ENCODE peak calls at places on chromosome 11, in four cellular contexts. Z, C, S and V are unnamed samples.

GRCh38 chr11:128904872-128905344 is 13.8 kb downstream of the KCNJ5 start:
- DNase-seq in Z (peak), C (peak), S (no peak), V (no peak)

GRCh38 chr11:114586797-114587196 is 8.8 kb downstream of the NXPE4 start:
- DNase-seq in Z (no peak), C (no peak), S (peak), V (no peak)

GRCh38 chr11:130103296-130103814 is 33.7 kb downstream of the APLP2 start:
- DNase-seq in Z (no peak), C (no peak), S (peak), V (no peak)

GRCh38 chr11:80686889-80687288 is 1246.1 kb upstream of the TENM4 start:
- DNase-seq in Z (no peak), C (no peak), S (no peak), V (no peak)

GRCh38 chr11:72798361-72798760 is 4.5 kb upstream of the STARD10 start:
- DNase-seq in Z (no peak), C (peak), S (no peak), V (no peak)

GRCh38 chr11:71201231-71201630 is 51.1 kb downstream of the SHANK2 start:
- DNase-seq in Z (no peak), C (no peak), S (no peak), V (no peak)

GRCh38 chr11:35953081-35953480 is 9.2 kb downstream of the LDLRAD3 start:
- DNase-seq in Z (no peak), C (no peak), S (peak), V (no peak)

GRCh38 chr11:134062255-134063030 is 6.4 kb upstream of the JAM3 start:
- DNase-seq in Z (no peak), C (no peak), S (no peak), V (no peak)

GRCh38 chr11:67160045-67160444 is 41.0 kb downstream of the KDM2A start:
- DNase-seq in Z (no peak), C (no peak), S (no peak), V (no peak)

GRCh38 chr11:131468565-131468964 is 98.2 kb downstream of the NTM start:
- DNase-seq in Z (no peak), C (no peak), S (no peak), V (no peak)

GRCh38 chr11:23990346-23990745 is 506.5 kb upstream of the LUZP2 start:
- DNase-seq in Z (no peak), C (no peak), S (no peak), V (no peak)

GRCh38 chr11:117820516-117820915 is 4.0 kb downstream of the FXYD2 start:
- DNase-seq in Z (no peak), C (no peak), S (no peak), V (no peak)

GRCh38 chr11:35548925-35549561 is 23.6 kb upstream of the PAMR1 start:
- DNase-seq in Z (no peak), C (no peak), S (peak), V (no peak)

GRCh38 chr11:68445531-68446035 is 15.0 kb upstream of the PPP6R3 start:
- DNase-seq in Z (no peak), C (no peak), S (no peak), V (no peak)

GRCh38 chr11:11022126-11022730 is 164.4 kb upstream of the ZBED5 start:
- DNase-seq in Z (no peak), C (no peak), S (peak), V (no peak)

GRCh38 chr11:9760180-9760550 is 96.3 kb downstream of the SWAP70 start:
- DNase-seq in Z (peak), C (no peak), S (peak), V (no peak)

GRCh38 chr11:47607380-47607779 is 13.2 kb upstream of the C1QTNF4 start:
- DNase-seq in Z (no peak), C (no peak), S (peak), V (no peak)

GRCh38 chr11:73414977-73415492 is 38.8 kb downstream of the RELT start:
- DNase-seq in Z (no peak), C (no peak), S (peak), V (no peak)

GRCh38 chr11:129960216-129961214 is 42.1 kb downstream of the PRDM10 start:
- DNase-seq in Z (no peak), C (no peak), S (peak), V (no peak)

GRCh38 chr11:68863553-68864265 is 22.0 kb upstream of the CPT1A start:
- DNase-seq in Z (no peak), C (no peak), S (no peak), V (no peak)

GRCh38 chr11:36478700-36479329 is 31.3 kb downstream of the TRAF6 start:
- DNase-seq in Z (peak), C (no peak), S (peak), V (no peak)

GRCh38 chr11:8808226-8808585 is 102.8 kb upstream of the AKIP1 start:
- DNase-seq in Z (no peak), C (no peak), S (no peak), V (no peak)

GRCh38 chr11:71485466-71485865 is 32.5 kb downstream of the NADSYN1 start:
- DNase-seq in Z (no peak), C (no peak), S (no peak), V (no peak)

GRCh38 chr11:1307163-1307870 is 2.1 kb downstream of the TOLLIP start:
- DNase-seq in Z (no peak), C (no peak), S (no peak), V (no peak)

GRCh38 chr11:47052165-47052564 is 115.6 kb downstream of the CSTPP1 start:
- DNase-seq in Z (no peak), C (no peak), S (no peak), V (no peak)

GRCh38 chr11:121596195-121597145 is 143.7 kb upstream of the SORL1-AS1 start:
- DNase-seq in Z (no peak), C (no peak), S (peak), V (no peak)

GRCh38 chr11:21810650-21811049 is 382.2 kb upstream of the ANO5 start:
- DNase-seq in Z (no peak), C (no peak), S (peak), V (no peak)

GRCh38 chr11:46036969-46037368 is 84.3 kb downstream of the PHF21A start:
- DNase-seq in Z (no peak), C (no peak), S (no peak), V (no peak)

GRCh38 chr11:16946477-16947282 is 67.5 kb downstream of the PLEKHA7 start:
- DNase-seq in Z (no peak), C (no peak), S (no peak), V (no peak)

GRCh38 chr11:132402056-132402684 is 1031.8 kb downstream of the NTM start:
- DNase-seq in Z (peak), C (peak), S (peak), V (no peak)

GRCh38 chr11:104997288-104997687 is 25.7 kb downstream of the CASP5 start:
- DNase-seq in Z (no peak), C (no peak), S (peak), V (no peak)

GRCh38 chr11:45280449-45280848 is 5.7 kb downstream of the SYT13 start:
- DNase-seq in Z (no peak), C (no peak), S (peak), V (no peak)

GRCh38 chr11:60944504-60945294 is 7.3 kb downstream of the SLC15A3 start:
- DNase-seq in Z (no peak), C (no peak), S (no peak), V (no peak)
- TF ChIP-seq CTCF in Z (no peak), C (peak), S (peak), V (no peak)

DNA sequence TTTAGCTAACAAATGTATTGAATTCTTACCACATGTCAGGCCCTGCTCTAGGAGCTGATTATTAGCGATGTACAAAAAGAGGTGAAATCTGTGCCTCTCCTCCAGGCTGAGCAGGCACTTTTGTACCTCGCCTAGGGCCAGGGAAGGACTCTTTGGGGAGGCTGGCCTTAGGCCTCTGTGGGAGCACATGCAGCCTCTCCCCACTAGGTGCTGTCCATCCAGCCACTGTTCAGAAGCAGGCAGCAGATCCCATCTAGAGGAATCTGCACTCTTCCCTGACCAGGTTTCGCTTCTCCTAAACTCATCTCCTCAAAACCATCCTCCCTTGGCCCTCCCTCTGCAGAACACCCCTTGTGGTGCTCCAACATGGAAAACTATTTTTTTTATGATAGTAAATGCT is 51.9 kb upstream of the WT1 start:
- DNase-seq in Z (no peak), C (peak), S (peak), V (no peak)
- TF ChIP-seq CTCF in Z (no peak), C (peak), S (peak), V (no peak)

GRCh38 chr11:112127056-112127455 is 36.8 kb downstream of the IL18 start:
- DNase-seq in Z (no peak), C (no peak), S (no peak), V (no peak)
- TF ChIP-seq CTCF in Z (no peak), C (no peak), S (no peak), V (no peak)

GRCh38 chr11:94400839-94401772 is at the start of gene GPR83:
- DNase-seq in Z (no peak), C (peak), S (peak), V (no peak)
- TF ChIP-seq CTCF in Z (no peak), C (no peak), S (no peak), V (no peak)

GRCh38 chr11:62390237-62390636 is 28.6 kb upstream of the SCGB1A1 start:
- DNase-seq in Z (no peak), C (no peak), S (no peak), V (no peak)

GRCh38 chr11:62390727-62391126 is 28.1 kb upstream of the SCGB1A1 start:
- DNase-seq in Z (no peak), C (no peak), S (no peak), V (no peak)

GRCh38 chr11:62392944-62393628 is 25.7 kb upstream of the SCGB1A1 start:
- DNase-seq in Z (no peak), C (no peak), S (no peak), V (no peak)

GRCh38 chr11:62392506-62392905 is 26.3 kb upstream of the SCGB1A1 start:
- DNase-seq in Z (no peak), C (no peak), S (no peak), V (no peak)

GRCh38 chr11:62391642-62392425 is 27.0 kb upstream of the SCGB1A1 start:
- DNase-seq in Z (no peak), C (no peak), S (no peak), V (no peak)
- TF ChIP-seq CTCF in Z (no peak), C (peak), S (no peak), V (no peak)

GRCh38 chr11:27166130-27166529 is 125.5 kb downstream of the BBOX1 start:
- DNase-seq in Z (no peak), C (no peak), S (no peak), V (no peak)

GRCh38 chr11:27158763-27159679 is 118.4 kb downstream of the BBOX1 start:
- DNase-seq in Z (peak), C (peak), S (peak), V (no peak)

GRCh38 chr11:27162237-27162636 is 121.6 kb downstream of the BBOX1 start:
- DNase-seq in Z (no peak), C (no peak), S (no peak), V (no peak)

GRCh38 chr11:27161071-27161470 is 120.5 kb downstream of the BBOX1 start:
- DNase-seq in Z (no peak), C (no peak), S (peak), V (no peak)
- TF ChIP-seq CTCF in Z (no peak), C (no peak), S (no peak), V (no peak)

GRCh38 chr11:12704049-12704448 is 29.8 kb downstream of the TEAD1 start:
- DNase-seq in Z (no peak), C (no peak), S (peak), V (no peak)
- TF ChIP-seq CTCF in Z (no peak), C (no peak), S (no peak), V (no peak)

DNA sequence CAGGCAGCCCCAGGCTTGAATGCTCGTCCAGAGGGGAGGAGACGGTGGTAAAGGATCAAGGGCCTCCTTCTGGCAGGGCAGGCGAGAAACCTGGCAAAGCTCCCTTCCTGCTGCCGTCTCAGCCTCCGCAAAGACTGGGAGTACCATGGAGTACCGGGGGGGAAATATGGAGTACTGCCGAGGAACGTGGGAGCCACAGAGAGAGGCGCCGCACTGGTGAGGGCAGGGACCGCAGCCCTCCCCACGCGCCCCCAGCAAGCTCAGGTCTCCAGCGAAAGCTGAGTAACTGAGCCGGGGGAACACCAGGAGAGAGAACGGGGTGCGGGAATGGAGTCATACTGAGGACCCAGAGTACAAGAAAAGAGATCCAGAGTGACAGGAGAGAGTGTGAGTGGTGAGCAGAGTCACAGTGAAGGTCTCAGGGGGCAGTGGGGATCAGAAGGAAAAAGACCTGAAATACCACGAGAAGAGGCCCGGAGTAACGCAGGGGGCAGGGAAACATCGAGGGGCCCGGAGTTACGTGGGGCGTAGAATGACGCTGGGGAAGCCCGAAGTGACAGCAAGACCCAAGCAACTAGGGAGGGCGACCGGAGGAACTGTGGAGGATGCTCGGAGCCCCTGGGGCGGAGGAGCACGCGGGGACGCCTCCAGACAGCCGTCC is 740 bp downstream of the EML3 start:
- DNase-seq in Z (peak), C (peak), S (peak), V (no peak)
- TF ChIP-seq CTCF in Z (peak), C (no peak), S (no peak), V (no peak)